ENCODE peak calls at places on chromosomes 5 and 9, in nine cellular contexts. B is IMR-90, C is foreskin fibroblast, E is esophagus squamous epithelium, J is right lobe of liver, R is GM23338, P is heart right ventricle, I is spleen, O is uterus. A is an unnamed sample.

GRCh38 chr5:9558319-9558965 is 12.6 kb upstream of the SEMA5A start:
- DNase-seq in C (no peak), E (no peak), J (peak; percentile 63), R (no peak), P (no peak), I (no peak), O (no peak), B (no peak), A (no peak)

GRCh38 chr9:112048924-112049785 is 125.9 kb downstream of the SUSD1 start:
- DNase-seq in R (no peak), C (peak; percentile 82), O (no peak), E (no peak), I (no peak), J (no peak), P (no peak), B (peak; percentile 88), A (no peak)

GRCh38 chr9:90142580-90142979 is 500.0 kb downstream of the DIRAS2 start:
- DNase-seq in O (peak; percentile 17), R (peak; percentile 88), B (peak; percentile 25), P (no peak), J (no peak), E (no peak), C (peak; percentile 40), I (no peak), A (no peak)

GRCh38 chr9:130042406-130042930 is 521 bp downstream of the FNBP1 start:
- DNase-seq in P (peak; percentile 42), J (peak; percentile 66), C (peak; percentile 58), B (no peak), O (no peak), E (no peak), I (peak; percentile 92), R (peak; percentile 67), A (no peak)

GRCh38 chr5:111066261-111066938 is 5.1 kb upstream of the TSLP start:
- DNase-seq in J (no peak), C (no peak), P (no peak), O (peak; percentile 19), R (no peak), B (no peak), E (no peak), I (no peak), A (no peak)

GRCh38 chr5:134162592-134162991 is 14.2 kb downstream of the SKP1 start:
- DNase-seq in R (no peak), C (no peak), E (no peak), P (no peak), B (no peak), I (no peak), J (no peak), O (no peak), A (no peak)

GRCh38 chr5:115842952-115843351 is 1.2 kb downstream of the AP3S1 start:
- DNase-seq in C (no peak), P (no peak), R (no peak), B (no peak), I (no peak), J (no peak), E (no peak), O (no peak), A (no peak)

GRCh38 chr9:89955144-89955543 is 350.3 kb downstream of the GADD45G start:
- DNase-seq in C (no peak), O (no peak), I (no peak), P (no peak), R (no peak), E (no peak), J (no peak), B (no peak), A (no peak)

GRCh38 chr5:33336911-33337620 is 103.7 kb upstream of the TARS1 start:
- DNase-seq in C (peak; percentile 76), J (no peak), O (no peak), R (no peak), P (no peak), I (no peak), B (peak; percentile 82), E (no peak), A (no peak)

GRCh38 chr9:137968235-137968634 is 90.7 kb downstream of the CACNA1B start:
- DNase-seq in B (no peak), R (peak; percentile 55), O (no peak), E (no peak), J (no peak), I (peak; percentile 51), C (no peak), P (no peak), A (no peak)

GRCh38 chr9:137969685-137970084 is 92.1 kb downstream of the CACNA1B start:
- DNase-seq in E (no peak), J (no peak), B (no peak), O (no peak), I (no peak), R (no peak), P (no peak), C (no peak), A (no peak)

GRCh38 chr9:137969008-137969407 is 91.4 kb downstream of the CACNA1B start:
- DNase-seq in B (no peak), R (no peak), J (no peak), E (no peak), P (no peak), C (no peak), O (no peak), I (peak; percentile 50), A (no peak)

GRCh38 chr9:137965177-137965795 is 87.7 kb downstream of the CACNA1B start:
- DNase-seq in O (no peak), P (no peak), R (no peak), C (no peak), E (no peak), B (no peak), J (no peak), I (peak; percentile 36), A (no peak)

DNA sequence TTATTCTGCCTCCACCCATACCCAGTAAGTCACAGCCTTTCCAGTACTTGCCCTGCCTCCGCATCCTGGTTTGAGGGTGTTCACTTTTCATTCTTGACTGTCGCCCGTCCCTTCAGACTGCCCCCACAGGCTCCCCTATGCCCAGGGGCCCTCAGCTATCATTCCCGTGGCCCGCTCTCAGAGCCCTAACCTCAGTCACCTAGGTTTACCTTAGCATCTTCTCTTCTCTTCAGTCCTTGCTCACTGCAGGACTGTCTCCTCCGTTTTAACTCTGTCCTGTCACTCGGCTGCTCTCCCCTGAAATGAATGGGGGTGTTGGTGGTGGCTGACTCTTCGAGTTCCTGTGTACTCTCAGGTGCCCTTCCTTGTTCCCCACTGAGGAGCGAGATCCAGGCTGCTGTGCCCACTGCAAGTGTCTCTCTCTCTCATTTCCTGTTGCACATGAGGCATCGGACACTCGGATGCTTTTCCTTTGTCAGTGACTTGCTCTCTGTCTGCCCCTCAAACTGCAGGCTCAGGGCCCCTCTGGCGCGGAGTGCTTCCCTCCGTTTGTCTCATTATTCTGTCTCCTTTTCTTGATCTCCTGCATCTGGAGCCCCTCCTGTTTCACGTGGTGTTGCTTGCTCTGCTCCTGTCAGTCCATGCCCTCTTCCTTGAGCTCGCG is 89.8 kb downstream of the CACNA1B start:
- DNase-seq in C (no peak), E (no peak), I (peak; percentile 28), P (no peak), R (no peak), O (no peak), B (no peak), J (no peak), A (no peak)
- TF ChIP-seq CTCF in C (no peak), E (no peak), I (no peak), P (no peak), R (no peak), O (no peak), B (no peak), J (no peak), A (no peak)

DNA sequence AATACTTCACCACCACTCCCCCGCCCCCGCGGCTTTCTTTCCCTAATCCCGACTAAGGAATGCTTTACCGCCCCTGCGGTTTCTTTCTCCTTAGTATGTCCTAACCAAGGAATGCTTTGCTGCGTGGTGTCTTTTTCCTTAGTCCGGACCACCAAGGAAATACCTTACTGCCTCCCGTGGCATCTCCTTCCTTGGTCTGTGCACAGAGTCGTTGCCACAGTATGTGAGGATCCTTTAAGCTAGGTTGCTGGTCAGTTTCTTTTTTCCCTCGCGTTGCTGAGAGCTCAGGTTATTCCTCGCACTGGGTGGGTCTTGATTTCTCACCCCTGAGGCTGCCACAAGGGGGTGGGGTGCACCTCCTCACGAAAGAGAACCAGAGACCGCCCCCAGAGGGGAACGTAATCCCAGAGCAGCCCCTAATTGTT is 309.4 kb downstream of the NR3C1 start:
- DNase-seq in O (no peak), B (peak; percentile 61), R (peak; percentile 95), E (no peak), J (no peak), P (no peak), I (no peak), C (no peak), A (no peak)
- TF ChIP-seq CTCF in O (no peak), B (no peak), R (peak; percentile 61), E (no peak), J (no peak), P (no peak), I (no peak), C (no peak), A (peak; percentile 62)

DNA sequence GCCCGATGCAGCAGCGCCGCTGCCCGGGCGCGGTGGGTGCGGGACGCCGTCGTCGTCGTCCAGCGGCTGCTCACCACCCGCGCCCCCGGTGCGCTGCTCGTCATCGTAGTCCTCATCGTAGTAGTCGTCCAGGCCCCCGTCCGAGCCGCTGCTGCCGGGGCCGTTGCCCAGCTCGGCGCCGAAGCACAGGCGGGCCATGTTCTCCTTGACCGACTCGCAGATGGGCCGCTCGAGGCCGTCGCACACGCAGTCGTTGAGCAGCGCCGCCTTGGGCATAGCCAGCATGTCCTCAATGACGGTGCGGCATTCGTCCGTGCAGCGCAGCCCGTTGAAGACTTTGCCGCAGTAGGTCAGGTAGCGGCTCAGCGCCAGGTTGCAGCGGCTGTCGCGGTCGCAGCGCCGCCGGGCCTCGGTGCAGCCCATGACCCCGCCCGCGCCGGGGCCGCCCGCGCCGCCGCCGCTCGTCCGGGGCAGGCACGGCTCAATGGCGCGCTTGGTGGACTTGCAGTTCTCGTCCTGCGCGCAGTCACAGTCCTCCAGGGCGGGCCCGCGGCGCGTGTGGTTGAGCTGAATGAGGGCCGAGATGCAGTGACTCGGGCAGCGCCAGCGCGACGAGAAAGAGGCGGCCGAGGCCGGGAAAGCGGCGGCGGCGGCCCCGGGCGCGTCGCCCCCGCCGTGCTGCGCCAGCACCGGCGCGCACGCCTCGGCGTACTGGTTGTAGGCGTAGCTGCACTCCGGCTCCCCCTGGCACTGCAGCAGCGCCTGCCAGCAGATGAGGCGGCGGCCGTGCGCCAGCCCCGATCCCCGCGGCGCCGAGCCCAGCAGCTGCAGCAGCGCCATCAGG is 1.2 kb downstream of the GAS1 start:
- DNase-seq in J (peak; percentile 80), O (peak; percentile 45), P (peak; percentile 74), R (peak; percentile 73), B (peak; percentile 75), I (peak; percentile 91), C (peak; percentile 94), E (peak; percentile 22), A (peak; percentile 92)
- TF ChIP-seq CTCF in J (no peak), O (no peak), P (no peak), R (peak; percentile 30), B (peak; percentile 48), I (no peak), C (no peak), E (no peak), A (peak; percentile 59)

GRCh38 chr5:147565524-147565923 is 55.7 kb upstream of the DPYSL3 start:
- DNase-seq in B (peak; percentile 81), C (peak; percentile 65), P (no peak), I (no peak), J (no peak), R (no peak), E (no peak), O (no peak), A (no peak)

GRCh38 chr5:147573171-147573570 is 63.3 kb upstream of the DPYSL3 start:
- DNase-seq in P (no peak), C (no peak), J (no peak), O (no peak), B (no peak), R (no peak), E (no peak), I (no peak), A (no peak)

GRCh38 chr5:147568710-147569109 is 58.8 kb upstream of the DPYSL3 start:
- DNase-seq in I (no peak), J (no peak), O (no peak), C (no peak), P (no peak), B (no peak), E (no peak), R (peak; percentile 54), A (no peak)

GRCh38 chr5:147567917-147568598 is 58.2 kb upstream of the DPYSL3 start:
- DNase-seq in C (peak; percentile 62), J (no peak), O (no peak), I (no peak), E (no peak), B (peak; percentile 80), P (no peak), R (peak; percentile 93), A (no peak)
- TF ChIP-seq CTCF in C (no peak), J (no peak), O (no peak), I (no peak), E (no peak), B (no peak), P (no peak), R (no peak), A (no peak)

A was measured in chondrocyte.